ENCODE peak calls at places on chromosome 10, in five cellular contexts. One of them, this sample, is unnamed.

GRCh38 chr10:61477469-61477868 is 24.3 kb upstream of the TMEM26 start:
- DNase-seq in NCI-H1694 treated with DMSO at 0.1 percent for 48 hours: no peak
- DNase-seq in NCI-H187: no peak
- DNase-seq in RCC 7860: no peak
- DNase-seq in cardiac fibroblast: no peak
- DNase-seq in this sample: no peak

GRCh38 chr10:92238062-92238585 is 52.8 kb downstream of the CPEB3 start:
- DNase-seq in NCI-H1694 treated with DMSO at 0.1 percent for 48 hours: no peak
- DNase-seq in NCI-H187: no peak
- DNase-seq in RCC 7860: no peak
- DNase-seq in cardiac fibroblast: no peak
- DNase-seq in this sample: no peak

GRCh38 chr10:70617798-70618568 is 15.4 kb upstream of the PRF1 start:
- DNase-seq in NCI-H1694 treated with DMSO at 0.1 percent for 48 hours: no peak
- DNase-seq in NCI-H187: no peak
- DNase-seq in RCC 7860: no peak
- DNase-seq in cardiac fibroblast: peak
- DNase-seq in this sample: peak

GRCh38 chr10:113993489-113993932 is 50.2 kb upstream of the ADRB1 start:
- DNase-seq in NCI-H1694 treated with DMSO at 0.1 percent for 48 hours: no peak
- DNase-seq in NCI-H187: no peak
- DNase-seq in RCC 7860: no peak
- DNase-seq in cardiac fibroblast: peak
- DNase-seq in this sample: no peak

GRCh38 chr10:9140373-9140772 is 1085.9 kb downstream of the GATA3 start:
- DNase-seq in NCI-H1694 treated with DMSO at 0.1 percent for 48 hours: no peak
- DNase-seq in NCI-H187: no peak
- DNase-seq in RCC 7860: no peak
- DNase-seq in cardiac fibroblast: no peak
- DNase-seq in this sample: peak

GRCh38 chr10:73857446-73857845 is 16.9 kb downstream of the CAMK2G start:
- DNase-seq in NCI-H1694 treated with DMSO at 0.1 percent for 48 hours: no peak
- DNase-seq in NCI-H187: no peak
- DNase-seq in RCC 7860: peak
- DNase-seq in cardiac fibroblast: no peak
- DNase-seq in this sample: no peak

GRCh38 chr10:25294032-25294926 is 119.5 kb downstream of the GPR158 start:
- DNase-seq in NCI-H1694 treated with DMSO at 0.1 percent for 48 hours: no peak
- DNase-seq in NCI-H187: no peak
- DNase-seq in RCC 7860: peak
- DNase-seq in cardiac fibroblast: peak
- DNase-seq in this sample: peak

GRCh38 chr10:7417103-7417623 is 6.3 kb upstream of the SFMBT2 start:
- DNase-seq in NCI-H1694 treated with DMSO at 0.1 percent for 48 hours: no peak
- DNase-seq in NCI-H187: no peak
- DNase-seq in RCC 7860: no peak
- DNase-seq in cardiac fibroblast: peak
- DNase-seq in this sample: peak

GRCh38 chr10:86344714-86345161 is 21.9 kb downstream of the GRID1 start:
- DNase-seq in NCI-H1694 treated with DMSO at 0.1 percent for 48 hours: no peak
- DNase-seq in NCI-H187: no peak
- DNase-seq in RCC 7860: no peak
- DNase-seq in cardiac fibroblast: no peak
- DNase-seq in this sample: no peak

GRCh38 chr10:48439581-48440041 is 133.1 kb downstream of the MAPK8 start:
- DNase-seq in NCI-H1694 treated with DMSO at 0.1 percent for 48 hours: no peak
- DNase-seq in NCI-H187: no peak
- DNase-seq in RCC 7860: peak
- DNase-seq in cardiac fibroblast: peak
- DNase-seq in this sample: no peak

GRCh38 chr10:44028384-44029137 is 356.3 kb downstream of the CXCL12 start:
- DNase-seq in NCI-H1694 treated with DMSO at 0.1 percent for 48 hours: no peak
- DNase-seq in NCI-H187: no peak
- DNase-seq in RCC 7860: no peak
- DNase-seq in cardiac fibroblast: no peak
- DNase-seq in this sample: no peak

GRCh38 chr10:99834410-99834809 is 52.0 kb downstream of the ABCC2 start:
- DNase-seq in NCI-H1694 treated with DMSO at 0.1 percent for 48 hours: no peak
- DNase-seq in NCI-H187: no peak
- DNase-seq in RCC 7860: peak
- DNase-seq in cardiac fibroblast: no peak
- DNase-seq in this sample: peak

GRCh38 chr10:42926831-42927230 is 144.2 kb downstream of the BMS1 start:
- DNase-seq in NCI-H1694 treated with DMSO at 0.1 percent for 48 hours: no peak
- DNase-seq in NCI-H187: no peak
- DNase-seq in RCC 7860: no peak
- DNase-seq in cardiac fibroblast: peak
- DNase-seq in this sample: no peak

GRCh38 chr10:69048103-69048502 is 39.8 kb upstream of the SRGN start:
- DNase-seq in NCI-H1694 treated with DMSO at 0.1 percent for 48 hours: no peak
- DNase-seq in NCI-H187: no peak
- DNase-seq in RCC 7860: no peak
- DNase-seq in cardiac fibroblast: peak
- DNase-seq in this sample: no peak

GRCh38 chr10:105797234-105797890 is 1156.3 kb downstream of the SORCS3 start:
- DNase-seq in NCI-H1694 treated with DMSO at 0.1 percent for 48 hours: peak
- DNase-seq in NCI-H187: no peak
- DNase-seq in RCC 7860: peak
- DNase-seq in cardiac fibroblast: peak
- DNase-seq in this sample: peak

GRCh38 chr10:35876248-35876647 is 234.2 kb upstream of the FZD8 start:
- DNase-seq in NCI-H1694 treated with DMSO at 0.1 percent for 48 hours: no peak
- DNase-seq in NCI-H187: no peak
- DNase-seq in RCC 7860: peak
- DNase-seq in cardiac fibroblast: peak
- DNase-seq in this sample: peak

GRCh38 chr10:11551915-11552602 is 59.4 kb downstream of the USP6NL start:
- DNase-seq in NCI-H1694 treated with DMSO at 0.1 percent for 48 hours: no peak
- DNase-seq in NCI-H187: no peak
- DNase-seq in RCC 7860: peak
- DNase-seq in cardiac fibroblast: peak
- DNase-seq in this sample: peak

GRCh38 chr10:103525901-103526300 is 32.4 kb downstream of the NEURL1 start:
- DNase-seq in NCI-H1694 treated with DMSO at 0.1 percent for 48 hours: no peak
- DNase-seq in NCI-H187: no peak
- DNase-seq in RCC 7860: no peak
- DNase-seq in cardiac fibroblast: no peak
- DNase-seq in this sample: no peak

GRCh38 chr10:44382981-44383748 is 1.7 kb downstream of the CXCL12 start:
- DNase-seq in NCI-H1694 treated with DMSO at 0.1 percent for 48 hours: no peak
- DNase-seq in NCI-H187: no peak
- DNase-seq in RCC 7860: no peak
- DNase-seq in cardiac fibroblast: no peak
- DNase-seq in this sample: no peak

GRCh38 chr10:113158183-113158582 is 208.1 kb downstream of the TCF7L2 start:
- DNase-seq in NCI-H1694 treated with DMSO at 0.1 percent for 48 hours: no peak
- DNase-seq in NCI-H187: no peak
- DNase-seq in RCC 7860: no peak
- DNase-seq in cardiac fibroblast: no peak
- DNase-seq in this sample: peak

GRCh38 chr10:86670290-86670811 is 2.0 kb downstream of the LDB3 start:
- DNase-seq in NCI-H1694 treated with DMSO at 0.1 percent for 48 hours: no peak
- DNase-seq in NCI-H187: no peak
- DNase-seq in RCC 7860: no peak
- DNase-seq in cardiac fibroblast: no peak
- DNase-seq in this sample: no peak

GRCh38 chr10:132186488-132187413 is at the start of gene DPYSL4:
- DNase-seq in NCI-H1694 treated with DMSO at 0.1 percent for 48 hours: no peak
- DNase-seq in NCI-H187: no peak
- DNase-seq in RCC 7860: no peak
- DNase-seq in cardiac fibroblast: peak
- DNase-seq in this sample: no peak

GRCh38 chr10:68543004-68543918 is 15.9 kb upstream of the SLC25A16 start:
- DNase-seq in NCI-H1694 treated with DMSO at 0.1 percent for 48 hours: no peak
- DNase-seq in NCI-H187: no peak
- DNase-seq in RCC 7860: peak
- DNase-seq in cardiac fibroblast: no peak
- DNase-seq in this sample: peak

GRCh38 chr10:14653271-14654161 is 121.2 kb downstream of the FAM107B start:
- DNase-seq in NCI-H1694 treated with DMSO at 0.1 percent for 48 hours: no peak
- DNase-seq in NCI-H187: no peak
- DNase-seq in RCC 7860: peak
- DNase-seq in cardiac fibroblast: peak
- DNase-seq in this sample: peak

GRCh38 chr10:16919076-16919972 is 102.1 kb upstream of the RSU1 start:
- DNase-seq in NCI-H1694 treated with DMSO at 0.1 percent for 48 hours: no peak
- DNase-seq in NCI-H187: no peak
- DNase-seq in RCC 7860: no peak
- DNase-seq in cardiac fibroblast: peak
- DNase-seq in this sample: no peak

GRCh38 chr10:79027147-79028055 is 41.4 kb upstream of the ZMIZ1 start:
- DNase-seq in NCI-H1694 treated with DMSO at 0.1 percent for 48 hours: no peak
- DNase-seq in NCI-H187: no peak
- DNase-seq in RCC 7860: no peak
- DNase-seq in cardiac fibroblast: no peak
- DNase-seq in this sample: no peak

GRCh38 chr10:43348511-43349312 is 22.7 kb upstream of the FXYD4 start:
- DNase-seq in NCI-H1694 treated with DMSO at 0.1 percent for 48 hours: peak
- DNase-seq in NCI-H187: peak
- DNase-seq in RCC 7860: peak
- DNase-seq in cardiac fibroblast: peak
- DNase-seq in this sample: peak

GRCh38 chr10:6739530-6740174 is 159.6 kb upstream of the PRKCQ start:
- DNase-seq in NCI-H1694 treated with DMSO at 0.1 percent for 48 hours: no peak
- DNase-seq in NCI-H187: no peak
- DNase-seq in RCC 7860: no peak
- DNase-seq in cardiac fibroblast: no peak
- DNase-seq in this sample: no peak

GRCh38 chr10:118911361-118911760 is 118.2 kb upstream of the NANOS1 start:
- DNase-seq in NCI-H1694 treated with DMSO at 0.1 percent for 48 hours: no peak
- DNase-seq in NCI-H187: no peak
- DNase-seq in RCC 7860: peak
- DNase-seq in cardiac fibroblast: peak
- DNase-seq in this sample: peak

GRCh38 chr10:30848396-30849032 is 183.2 kb downstream of the ZNF438 start:
- DNase-seq in NCI-H1694 treated with DMSO at 0.1 percent for 48 hours: no peak
- DNase-seq in NCI-H187: no peak
- DNase-seq in RCC 7860: no peak
- DNase-seq in cardiac fibroblast: no peak
- DNase-seq in this sample: no peak

GRCh38 chr10:77490915-77491314 is 146.7 kb downstream of the KCNMA1 start:
- DNase-seq in NCI-H1694 treated with DMSO at 0.1 percent for 48 hours: no peak
- DNase-seq in NCI-H187: no peak
- DNase-seq in RCC 7860: no peak
- DNase-seq in cardiac fibroblast: no peak
- DNase-seq in this sample: no peak

GRCh38 chr10:34498821-34499220 is 316.3 kb downstream of the PARD3 start:
- DNase-seq in NCI-H1694 treated with DMSO at 0.1 percent for 48 hours: no peak
- DNase-seq in NCI-H187: no peak
- DNase-seq in RCC 7860: no peak
- DNase-seq in cardiac fibroblast: peak
- DNase-seq in this sample: no peak

GRCh38 chr10:95864906-95865813 is 42.6 kb upstream of the CC2D2B start:
- DNase-seq in NCI-H1694 treated with DMSO at 0.1 percent for 48 hours: peak
- DNase-seq in NCI-H187: no peak
- DNase-seq in RCC 7860: peak
- DNase-seq in cardiac fibroblast: peak
- DNase-seq in this sample: peak

GRCh38 chr10:95290446-95290800 is 380 bp downstream of the PDLIM1 start:
- DNase-seq in NCI-H1694 treated with DMSO at 0.1 percent for 48 hours: no peak
- DNase-seq in NCI-H187: no peak
- DNase-seq in RCC 7860: no peak
- DNase-seq in cardiac fibroblast: no peak
- DNase-seq in this sample: no peak

GRCh38 chr10:132489053-132489703 is 48.4 kb upstream of the INPP5A start:
- DNase-seq in NCI-H1694 treated with DMSO at 0.1 percent for 48 hours: no peak
- DNase-seq in NCI-H187: no peak
- DNase-seq in RCC 7860: no peak
- DNase-seq in cardiac fibroblast: no peak
- DNase-seq in this sample: no peak

GRCh38 chr10:104707602-104708160 is 66.6 kb downstream of the SORCS3 start:
- DNase-seq in NCI-H1694 treated with DMSO at 0.1 percent for 48 hours: no peak
- DNase-seq in NCI-H187: no peak
- DNase-seq in RCC 7860: no peak
- DNase-seq in cardiac fibroblast: no peak
- DNase-seq in this sample: no peak

GRCh38 chr10:75137533-75138438 is 26.3 kb downstream of the SAMD8 start:
- DNase-seq in NCI-H1694 treated with DMSO at 0.1 percent for 48 hours: no peak
- DNase-seq in NCI-H187: no peak
- DNase-seq in RCC 7860: peak
- DNase-seq in cardiac fibroblast: peak
- DNase-seq in this sample: peak